ENCODE peak calls at places on chromosomes 1 and 21, in ten cellular contexts. Z is neural crest cell; P is mesenchymal stem cell; V is osteocyte; O is globus pallidus; Q is naive B cell; B is stimulated activated effector memory CD8-positive, alpha-beta T cell treated with anti-CD3 and anti-CD28 coated beads, Interleukin-12 subunit alpha, Interleukin-12 subunit beta, amount 100 ng/mL, for 72 hours; U is fibroblast of lung; X is D341Med; I is astrocyte of the spinal cord. W is an unnamed sample.

GRCh38 chr1:210754931-210755670 is 378.8 kb downstream of the KCNH1 start:
- DNase-seq in Z (no peak), P (no peak), V (no peak), O (peak; percentile 40), Q (no peak), B (no peak), U (no peak), X (peak; percentile 66), I (peak; percentile 27), W (peak; percentile 36)

GRCh38 chr1:10724948-10725852 is 71.2 kb downstream of the CASZ1 start:
- DNase-seq in Z (no peak), P (no peak), V (no peak), O (no peak), Q (no peak), B (no peak), U (peak; percentile 40), X (peak; percentile 86), I (peak; percentile 29), W (peak; percentile 97)

GRCh38 chr21:26966978-26967913 is at the start of gene ADAMTS5:
- DNase-seq in Z (peak; percentile 37), P (peak; percentile 88), V (peak; percentile 89), O (no peak), Q (no peak), B (no peak), U (peak; percentile 77), X (peak; percentile 74), I (peak; percentile 66), W (peak; percentile 80)

GRCh38 chr1:217419152-217419551 is 211.7 kb downstream of the GPATCH2 start:
- DNase-seq in Z (no peak), P (no peak), V (no peak), O (no peak), Q (no peak), B (no peak), U (no peak), X (no peak), I (no peak), W (no peak)

GRCh38 chr1:211613108-211613947 is 34.4 kb upstream of the SLC30A1 start:
- DNase-seq in Z (no peak), P (peak; percentile 96), V (peak; percentile 90), O (no peak), Q (no peak), B (no peak), U (peak; percentile 96), X (no peak), I (peak; percentile 85), W (no peak)

GRCh38 chr1:113036639-113037321 is 36.2 kb upstream of the LRIG2 start:
- DNase-seq in Z (no peak), P (peak; percentile 22), V (no peak), O (no peak), Q (no peak), B (no peak), U (peak; percentile 13), X (no peak), I (no peak), W (no peak)

GRCh38 chr1:228982637-228983036 is 247.4 kb downstream of the RHOU start:
- DNase-seq in Z (no peak), P (no peak), V (no peak), O (no peak), Q (no peak), B (no peak), U (peak; percentile 26), X (no peak), I (no peak), W (no peak)

GRCh38 chr1:19552291-19553010 is 67.1 kb upstream of the CAPZB start:
- DNase-seq in Z (no peak), P (no peak), V (no peak), O (no peak), Q (no peak), B (no peak), U (no peak), X (no peak), I (no peak), W (no peak)

GRCh38 chr1:96538883-96539282 is 182.7 kb upstream of the PTBP2 start:
- DNase-seq in Z (no peak), P (peak; percentile 90), V (no peak), O (no peak), Q (no peak), B (no peak), U (peak; percentile 99), X (no peak), I (peak; percentile 90), W (peak; percentile 55)

GRCh38 chr1:174769961-174770549 is 229.7 kb upstream of the CACYBP start:
- DNase-seq in Z (no peak), P (peak; percentile 73), V (no peak), O (peak; percentile 74), Q (peak; percentile 32), B (no peak), U (peak; percentile 73), X (no peak), I (peak; percentile 63), W (peak; percentile 45)

GRCh38 chr1:221816899-221817298 is 75.0 kb upstream of the DUSP10 start:
- DNase-seq in Z (no peak), P (peak; percentile 92), V (no peak), O (no peak), Q (no peak), B (no peak), U (peak; percentile 82), X (no peak), I (peak; percentile 92), W (no peak)

GRCh38 chr1:19209439-19209989 is 552 bp downstream of the UBR4 start:
- DNase-seq in Z (no peak), P (peak; percentile 73), V (no peak), O (peak; percentile 20), Q (peak; percentile 64), B (peak; percentile 91), U (peak; percentile 62), X (peak; percentile 44), I (peak; percentile 52), W (peak; percentile 36)

GRCh38 chr1:34362949-34363348 is 186.2 kb downstream of the C1orf94 start:
- DNase-seq in Z (no peak), P (no peak), V (peak; percentile 27), O (no peak), Q (no peak), B (no peak), U (no peak), X (no peak), I (no peak), W (no peak)

GRCh38 chr1:161033751-161034150 is 5.0 kb downstream of the TSTD1 start:
- DNase-seq in Z (no peak), P (no peak), V (no peak), O (no peak), Q (no peak), B (no peak), U (no peak), X (no peak), I (no peak), W (no peak)

GRCh38 chr1:92949937-92950817 is 11.1 kb downstream of the DIPK1A start:
- DNase-seq in Z (no peak), P (peak; percentile 70), V (no peak), O (peak; percentile 66), Q (no peak), B (no peak), U (peak; percentile 49), X (no peak), I (peak; percentile 49), W (no peak)